ENCODE peak calls at places on chromosome 1, in five cellular contexts. One of them, this sample, is unnamed.

GRCh38 chr1:109928591-109929111 is 18.0 kb downstream of the CSF1 start:
- DNase-seq in stimulated activated CD4-positive, alpha-beta T cell treated with anti-CD3 and anti-CD28 coated beads, Interleukin-12 subunit alpha, Interleukin-12 subunit beta, amount 100 ng/mL, for 48 hours: no peak
- DNase-seq in astrocyte of the spinal cord: peak
- DNase-seq in spleen: no peak
- DNase-seq in GM03348: peak
- DNase-seq in this sample: no peak

GRCh38 chr1:80594013-80594412 is 1206.7 kb upstream of the ADGRL2 start:
- DNase-seq in astrocyte of the spinal cord: no peak
- DNase-seq in stimulated activated CD4-positive, alpha-beta T cell treated with anti-CD3 and anti-CD28 coated beads, Interleukin-12 subunit alpha, Interleukin-12 subunit beta, amount 100 ng/mL, for 48 hours: no peak
- DNase-seq in spleen: no peak
- DNase-seq in GM03348: no peak
- DNase-seq in this sample: no peak

GRCh38 chr1:24424207-24424606 is 8.6 kb downstream of the NIPAL3 start:
- DNase-seq in astrocyte of the spinal cord: no peak
- DNase-seq in stimulated activated CD4-positive, alpha-beta T cell treated with anti-CD3 and anti-CD28 coated beads, Interleukin-12 subunit alpha, Interleukin-12 subunit beta, amount 100 ng/mL, for 48 hours: no peak
- DNase-seq in spleen: no peak
- DNase-seq in GM03348: no peak
- DNase-seq in this sample: no peak

GRCh38 chr1:234538062-234538731 is 59.2 kb upstream of the TARBP1 start:
- DNase-seq in stimulated activated CD4-positive, alpha-beta T cell treated with anti-CD3 and anti-CD28 coated beads, Interleukin-12 subunit alpha, Interleukin-12 subunit beta, amount 100 ng/mL, for 48 hours: no peak
- DNase-seq in astrocyte of the spinal cord: no peak
- DNase-seq in GM03348: no peak
- DNase-seq in spleen: peak
- DNase-seq in this sample: no peak

GRCh38 chr1:30658014-30658336 is 65.4 kb downstream of the MATN1 start:
- DNase-seq in GM03348: no peak
- DNase-seq in spleen: no peak
- DNase-seq in stimulated activated CD4-positive, alpha-beta T cell treated with anti-CD3 and anti-CD28 coated beads, Interleukin-12 subunit alpha, Interleukin-12 subunit beta, amount 100 ng/mL, for 48 hours: no peak
- DNase-seq in astrocyte of the spinal cord: no peak
- DNase-seq in this sample: no peak

GRCh38 chr1:37478890-37479254 is 4.5 kb downstream of the ZC3H12A start:
- DNase-seq in stimulated activated CD4-positive, alpha-beta T cell treated with anti-CD3 and anti-CD28 coated beads, Interleukin-12 subunit alpha, Interleukin-12 subunit beta, amount 100 ng/mL, for 48 hours: no peak
- DNase-seq in astrocyte of the spinal cord: peak
- DNase-seq in GM03348: peak
- DNase-seq in spleen: no peak
- DNase-seq in this sample: no peak

GRCh38 chr1:220454155-220454777 is 73.7 kb upstream of the MARK1 start:
- DNase-seq in stimulated activated CD4-positive, alpha-beta T cell treated with anti-CD3 and anti-CD28 coated beads, Interleukin-12 subunit alpha, Interleukin-12 subunit beta, amount 100 ng/mL, for 48 hours: no peak
- DNase-seq in astrocyte of the spinal cord: no peak
- DNase-seq in spleen: no peak
- DNase-seq in GM03348: no peak
- DNase-seq in this sample: no peak

GRCh38 chr1:150621497-150622113 is 7.8 kb downstream of the ENSA start:
- DNase-seq in stimulated activated CD4-positive, alpha-beta T cell treated with anti-CD3 and anti-CD28 coated beads, Interleukin-12 subunit alpha, Interleukin-12 subunit beta, amount 100 ng/mL, for 48 hours: peak
- DNase-seq in GM03348: peak
- DNase-seq in astrocyte of the spinal cord: peak
- DNase-seq in spleen: no peak
- DNase-seq in this sample: peak

GRCh38 chr1:157170677-157171515 is 32.7 kb upstream of the ETV3 start:
- DNase-seq in stimulated activated CD4-positive, alpha-beta T cell treated with anti-CD3 and anti-CD28 coated beads, Interleukin-12 subunit alpha, Interleukin-12 subunit beta, amount 100 ng/mL, for 48 hours: peak
- DNase-seq in astrocyte of the spinal cord: peak
- DNase-seq in GM03348: peak
- DNase-seq in spleen: no peak
- DNase-seq in this sample: no peak

GRCh38 chr1:27074175-27074780 is 61.6 kb upstream of the TENT5B start:
- DNase-seq in stimulated activated CD4-positive, alpha-beta T cell treated with anti-CD3 and anti-CD28 coated beads, Interleukin-12 subunit alpha, Interleukin-12 subunit beta, amount 100 ng/mL, for 48 hours: no peak
- DNase-seq in GM03348: peak
- DNase-seq in astrocyte of the spinal cord: no peak
- DNase-seq in spleen: no peak
- DNase-seq in this sample: peak

GRCh38 chr1:52752427-52752826 is 26.2 kb downstream of the ZYG11B start:
- DNase-seq in spleen: no peak
- DNase-seq in stimulated activated CD4-positive, alpha-beta T cell treated with anti-CD3 and anti-CD28 coated beads, Interleukin-12 subunit alpha, Interleukin-12 subunit beta, amount 100 ng/mL, for 48 hours: no peak
- DNase-seq in astrocyte of the spinal cord: no peak
- DNase-seq in GM03348: no peak
- DNase-seq in this sample: no peak

GRCh38 chr1:112358798-112359408 is 37.1 kb upstream of the CTTNBP2NL start:
- DNase-seq in spleen: peak
- DNase-seq in GM03348: peak
- DNase-seq in stimulated activated CD4-positive, alpha-beta T cell treated with anti-CD3 and anti-CD28 coated beads, Interleukin-12 subunit alpha, Interleukin-12 subunit beta, amount 100 ng/mL, for 48 hours: peak
- DNase-seq in astrocyte of the spinal cord: peak
- DNase-seq in this sample: peak

GRCh38 chr1:154198756-154199562 is 7.1 kb upstream of the TPM3 start:
- DNase-seq in astrocyte of the spinal cord: peak
- DNase-seq in GM03348: peak
- DNase-seq in spleen: no peak
- DNase-seq in stimulated activated CD4-positive, alpha-beta T cell treated with anti-CD3 and anti-CD28 coated beads, Interleukin-12 subunit alpha, Interleukin-12 subunit beta, amount 100 ng/mL, for 48 hours: no peak
- DNase-seq in this sample: peak

GRCh38 chr1:203743101-203743501 is 21.9 kb upstream of the LAX1 start:
- DNase-seq in stimulated activated CD4-positive, alpha-beta T cell treated with anti-CD3 and anti-CD28 coated beads, Interleukin-12 subunit alpha, Interleukin-12 subunit beta, amount 100 ng/mL, for 48 hours: no peak
- DNase-seq in spleen: no peak
- DNase-seq in GM03348: no peak
- DNase-seq in astrocyte of the spinal cord: no peak
- DNase-seq in this sample: peak

GRCh38 chr1:203706444-203706843 is 58.5 kb upstream of the LAX1 start:
- DNase-seq in spleen: no peak
- DNase-seq in stimulated activated CD4-positive, alpha-beta T cell treated with anti-CD3 and anti-CD28 coated beads, Interleukin-12 subunit alpha, Interleukin-12 subunit beta, amount 100 ng/mL, for 48 hours: no peak
- DNase-seq in GM03348: no peak
- DNase-seq in astrocyte of the spinal cord: no peak
- DNase-seq in this sample: no peak

GRCh38 chr1:25503551-25504426 is 39.6 kb upstream of the LDLRAP1 start:
- DNase-seq in stimulated activated CD4-positive, alpha-beta T cell treated with anti-CD3 and anti-CD28 coated beads, Interleukin-12 subunit alpha, Interleukin-12 subunit beta, amount 100 ng/mL, for 48 hours: peak
- DNase-seq in GM03348: peak
- DNase-seq in spleen: peak
- DNase-seq in astrocyte of the spinal cord: no peak
- DNase-seq in this sample: no peak

GRCh38 chr1:78465143-78465542 is 25.6 kb upstream of the PTGFR start:
- DNase-seq in spleen: no peak
- DNase-seq in GM03348: no peak
- DNase-seq in astrocyte of the spinal cord: no peak
- DNase-seq in stimulated activated CD4-positive, alpha-beta T cell treated with anti-CD3 and anti-CD28 coated beads, Interleukin-12 subunit alpha, Interleukin-12 subunit beta, amount 100 ng/mL, for 48 hours: no peak
- DNase-seq in this sample: no peak

GRCh38 chr1:237677979-237678378 is 212.7 kb downstream of the ZP4 start:
- DNase-seq in stimulated activated CD4-positive, alpha-beta T cell treated with anti-CD3 and anti-CD28 coated beads, Interleukin-12 subunit alpha, Interleukin-12 subunit beta, amount 100 ng/mL, for 48 hours: no peak
- DNase-seq in spleen: no peak
- DNase-seq in GM03348: peak
- DNase-seq in astrocyte of the spinal cord: peak
- DNase-seq in this sample: no peak

GRCh38 chr1:223363057-223363855 is 720 bp downstream of the SUSD4 start:
- DNase-seq in GM03348: peak
- DNase-seq in spleen: no peak
- DNase-seq in stimulated activated CD4-positive, alpha-beta T cell treated with anti-CD3 and anti-CD28 coated beads, Interleukin-12 subunit alpha, Interleukin-12 subunit beta, amount 100 ng/mL, for 48 hours: no peak
- DNase-seq in astrocyte of the spinal cord: peak
- DNase-seq in this sample: peak

GRCh38 chr1:157868664-157869063 is 27.1 kb upstream of the CD5L start:
- DNase-seq in stimulated activated CD4-positive, alpha-beta T cell treated with anti-CD3 and anti-CD28 coated beads, Interleukin-12 subunit alpha, Interleukin-12 subunit beta, amount 100 ng/mL, for 48 hours: no peak
- DNase-seq in spleen: no peak
- DNase-seq in astrocyte of the spinal cord: no peak
- DNase-seq in GM03348: no peak
- DNase-seq in this sample: no peak

GRCh38 chr1:217457016-217457415 is 173.9 kb downstream of the GPATCH2 start:
- DNase-seq in stimulated activated CD4-positive, alpha-beta T cell treated with anti-CD3 and anti-CD28 coated beads, Interleukin-12 subunit alpha, Interleukin-12 subunit beta, amount 100 ng/mL, for 48 hours: no peak
- DNase-seq in astrocyte of the spinal cord: no peak
- DNase-seq in spleen: no peak
- DNase-seq in GM03348: no peak
- DNase-seq in this sample: no peak

GRCh38 chr1:30511106-30511505 is 212.3 kb downstream of the MATN1 start:
- DNase-seq in astrocyte of the spinal cord: no peak
- DNase-seq in spleen: no peak
- DNase-seq in stimulated activated CD4-positive, alpha-beta T cell treated with anti-CD3 and anti-CD28 coated beads, Interleukin-12 subunit alpha, Interleukin-12 subunit beta, amount 100 ng/mL, for 48 hours: no peak
- DNase-seq in GM03348: no peak
- DNase-seq in this sample: no peak

GRCh38 chr1:77841574-77841973 is 46.9 kb upstream of the NEXN start:
- DNase-seq in spleen: no peak
- DNase-seq in astrocyte of the spinal cord: no peak
- DNase-seq in GM03348: no peak
- DNase-seq in stimulated activated CD4-positive, alpha-beta T cell treated with anti-CD3 and anti-CD28 coated beads, Interleukin-12 subunit alpha, Interleukin-12 subunit beta, amount 100 ng/mL, for 48 hours: no peak
- DNase-seq in this sample: no peak

GRCh38 chr1:89381617-89382016 is 17.8 kb downstream of the GBP6 start:
- DNase-seq in spleen: no peak
- DNase-seq in GM03348: no peak
- DNase-seq in stimulated activated CD4-positive, alpha-beta T cell treated with anti-CD3 and anti-CD28 coated beads, Interleukin-12 subunit alpha, Interleukin-12 subunit beta, amount 100 ng/mL, for 48 hours: no peak
- DNase-seq in astrocyte of the spinal cord: no peak
- DNase-seq in this sample: no peak

GRCh38 chr1:54051936-54052469 is 1.0 kb downstream of the TMEM59 start:
- DNase-seq in stimulated activated CD4-positive, alpha-beta T cell treated with anti-CD3 and anti-CD28 coated beads, Interleukin-12 subunit alpha, Interleukin-12 subunit beta, amount 100 ng/mL, for 48 hours: no peak
- DNase-seq in astrocyte of the spinal cord: peak
- DNase-seq in spleen: no peak
- DNase-seq in GM03348: peak
- DNase-seq in this sample: no peak

GRCh38 chr1:7098641-7099040 is 313.4 kb downstream of the CAMTA1 start:
- DNase-seq in GM03348: no peak
- DNase-seq in stimulated activated CD4-positive, alpha-beta T cell treated with anti-CD3 and anti-CD28 coated beads, Interleukin-12 subunit alpha, Interleukin-12 subunit beta, amount 100 ng/mL, for 48 hours: no peak
- DNase-seq in astrocyte of the spinal cord: no peak
- DNase-seq in spleen: no peak
- DNase-seq in this sample: no peak

GRCh38 chr1:114671011-114671938 is 1.4 kb upstream of the DENND2C start:
- DNase-seq in stimulated activated CD4-positive, alpha-beta T cell treated with anti-CD3 and anti-CD28 coated beads, Interleukin-12 subunit alpha, Interleukin-12 subunit beta, amount 100 ng/mL, for 48 hours: no peak
- DNase-seq in spleen: no peak
- DNase-seq in GM03348: peak
- DNase-seq in astrocyte of the spinal cord: peak
- DNase-seq in this sample: peak

GRCh38 chr1:201584510-201584991 is 45.6 kb downstream of the NAV1 start:
- DNase-seq in astrocyte of the spinal cord: no peak
- DNase-seq in GM03348: peak
- DNase-seq in stimulated activated CD4-positive, alpha-beta T cell treated with anti-CD3 and anti-CD28 coated beads, Interleukin-12 subunit alpha, Interleukin-12 subunit beta, amount 100 ng/mL, for 48 hours: no peak
- DNase-seq in spleen: peak
- DNase-seq in this sample: peak

GRCh38 chr1:2451744-2452582 is 24.1 kb upstream of the PLCH2 start:
- DNase-seq in stimulated activated CD4-positive, alpha-beta T cell treated with anti-CD3 and anti-CD28 coated beads, Interleukin-12 subunit alpha, Interleukin-12 subunit beta, amount 100 ng/mL, for 48 hours: no peak
- DNase-seq in astrocyte of the spinal cord: peak
- DNase-seq in GM03348: peak
- DNase-seq in spleen: no peak
- DNase-seq in this sample: peak

GRCh38 chr1:200021537-200022238 is 5.8 kb upstream of the NR5A2 start:
- DNase-seq in spleen: no peak
- DNase-seq in stimulated activated CD4-positive, alpha-beta T cell treated with anti-CD3 and anti-CD28 coated beads, Interleukin-12 subunit alpha, Interleukin-12 subunit beta, amount 100 ng/mL, for 48 hours: no peak
- DNase-seq in astrocyte of the spinal cord: no peak
- DNase-seq in GM03348: no peak
- DNase-seq in this sample: no peak

GRCh38 chr1:214549604-214550338 is 1.6 kb downstream of the PTPN14 start:
- DNase-seq in spleen: no peak
- DNase-seq in stimulated activated CD4-positive, alpha-beta T cell treated with anti-CD3 and anti-CD28 coated beads, Interleukin-12 subunit alpha, Interleukin-12 subunit beta, amount 100 ng/mL, for 48 hours: no peak
- DNase-seq in astrocyte of the spinal cord: peak
- DNase-seq in GM03348: peak
- DNase-seq in this sample: peak

GRCh38 chr1:3249846-3250501 is 181.0 kb downstream of the PRDM16 start:
- DNase-seq in astrocyte of the spinal cord: peak
- DNase-seq in stimulated activated CD4-positive, alpha-beta T cell treated with anti-CD3 and anti-CD28 coated beads, Interleukin-12 subunit alpha, Interleukin-12 subunit beta, amount 100 ng/mL, for 48 hours: no peak
- DNase-seq in spleen: no peak
- DNase-seq in GM03348: no peak
- DNase-seq in this sample: no peak

GRCh38 chr1:66330711-66331110 is 203.2 kb upstream of the SGIP1 start:
- DNase-seq in astrocyte of the spinal cord: peak
- DNase-seq in stimulated activated CD4-positive, alpha-beta T cell treated with anti-CD3 and anti-CD28 coated beads, Interleukin-12 subunit alpha, Interleukin-12 subunit beta, amount 100 ng/mL, for 48 hours: no peak
- DNase-seq in spleen: no peak
- DNase-seq in GM03348: peak
- DNase-seq in this sample: no peak

GRCh38 chr1:201769966-201770365 is 59.0 kb upstream of the IPO9 start:
- DNase-seq in stimulated activated CD4-positive, alpha-beta T cell treated with anti-CD3 and anti-CD28 coated beads, Interleukin-12 subunit alpha, Interleukin-12 subunit beta, amount 100 ng/mL, for 48 hours: no peak
- DNase-seq in astrocyte of the spinal cord: peak
- DNase-seq in GM03348: peak
- DNase-seq in spleen: no peak
- DNase-seq in this sample: peak

GRCh38 chr1:221350091-221350490 is 391.8 kb downstream of the DUSP10 start:
- DNase-seq in spleen: no peak
- DNase-seq in stimulated activated CD4-positive, alpha-beta T cell treated with anti-CD3 and anti-CD28 coated beads, Interleukin-12 subunit alpha, Interleukin-12 subunit beta, amount 100 ng/mL, for 48 hours: no peak
- DNase-seq in GM03348: peak
- DNase-seq in astrocyte of the spinal cord: no peak
- DNase-seq in this sample: no peak

GRCh38 chr1:95640746-95641145 is 406.7 kb downstream of the RWDD3 start:
- DNase-seq in GM03348: no peak
- DNase-seq in spleen: no peak
- DNase-seq in stimulated activated CD4-positive, alpha-beta T cell treated with anti-CD3 and anti-CD28 coated beads, Interleukin-12 subunit alpha, Interleukin-12 subunit beta, amount 100 ng/mL, for 48 hours: no peak
- DNase-seq in astrocyte of the spinal cord: no peak
- DNase-seq in this sample: peak